ENCODE peak calls at places on chromosomes 5 and 9, in seven cellular contexts. G is H9, S is tibial nerve, I is tibial artery, T is body of pancreas, F is OCI-LY7, E is left lung. P is an unnamed sample.

GRCh38 chr9:135989722-135990467 is 28.7 kb upstream of the UBAC1 start:
- DNase-seq in S (no peak), I (no peak), T (peak; percentile 54), E (no peak), G (no peak), F (no peak), P (peak; percentile 41)

GRCh38 chr9:113614843-113615648 is 151.5 kb downstream of the RGS3 start:
- DNase-seq in S (peak; percentile 45), I (no peak), T (peak; percentile 29), G (peak; percentile 25), F (no peak), E (no peak), P (peak; percentile 75)

GRCh38 chr9:13705913-13706312 is 426.4 kb upstream of the MPDZ start:
- DNase-seq in E (no peak), I (peak; percentile 90), S (peak; percentile 50), G (no peak), T (peak; percentile 12), F (no peak), P (peak; percentile 55)

GRCh38 chr9:113011911-113012381 is at the start of gene ZNF883:
- DNase-seq in I (no peak), E (peak; percentile 74), S (no peak), F (no peak), T (peak; percentile 66), G (peak; percentile 82), P (peak; percentile 63)

GRCh38 chr5:144189800-144190429 is 19.2 kb downstream of the KCTD16 start:
- DNase-seq in I (no peak), E (no peak), T (no peak), G (no peak), F (no peak), S (no peak), P (no peak)

GRCh38 chr5:112822456-112822855 is 38.6 kb upstream of the SRP19 start:
- DNase-seq in F (no peak), E (no peak), G (no peak), I (no peak), S (no peak), T (no peak), P (no peak)

GRCh38 chr5:179171816-179172745 is 111.9 kb downstream of the ZNF354C start:
- DNase-seq in T (no peak), I (no peak), F (no peak), S (no peak), E (peak; percentile 62), G (no peak), P (no peak)

GRCh38 chr9:132171702-132172101 is 9.8 kb downstream of the NTNG2 start:
- DNase-seq in F (no peak), S (no peak), E (no peak), T (no peak), G (no peak), I (no peak), P (no peak)

GRCh38 chr5:125835293-125836172 is 587.7 kb upstream of the GRAMD2B start:
- DNase-seq in G (peak; percentile 76), S (no peak), F (peak; percentile 44), T (peak; percentile 63), E (no peak), I (no peak), P (peak; percentile 30)

GRCh38 chr5:80300125-80300524 is 19.7 kb upstream of the SPZ1 start:
- DNase-seq in T (no peak), F (no peak), I (no peak), G (no peak), S (no peak), E (no peak), P (no peak)
- TF ChIP-seq CTCF in T (no peak), F (no peak), I (no peak), G (no peak), S (no peak), E (no peak), P (no peak)

DNA sequence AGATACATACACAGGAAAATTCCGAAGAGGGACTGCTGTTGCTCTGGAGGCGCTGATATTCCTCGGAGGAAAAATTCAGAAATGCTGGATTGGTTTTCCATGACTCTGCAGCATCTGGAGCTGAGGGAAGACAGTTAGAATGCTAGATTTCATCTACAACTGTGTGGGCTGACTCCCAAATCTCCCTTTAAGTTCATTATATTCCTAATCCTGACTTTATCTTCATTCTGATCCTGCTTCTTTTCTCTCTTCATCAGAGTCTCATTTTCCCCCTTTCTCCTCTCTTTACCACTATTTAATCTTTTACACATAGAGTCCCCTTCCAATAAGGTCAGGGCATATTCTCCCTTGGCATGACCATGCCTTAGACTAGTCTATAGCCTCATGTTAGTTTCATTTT is at the start of gene OR1N1:
- DNase-seq in S (no peak), F (no peak), E (no peak), I (no peak), T (no peak), G (no peak), P (no peak)
- H3K27ac ChIP-seq in S (no peak within 1 kb of the TSS), F (no peak within 1 kb of the TSS), E (no peak within 1 kb of the TSS), I (no peak within 1 kb of the TSS), T (no peak within 1 kb of the TSS), G (no peak within 1 kb of the TSS), P (no peak within 1 kb of the TSS)

GRCh38 chr9:34400275-34400674 is 23.6 kb upstream of the MYORG start:
- DNase-seq in S (no peak), I (no peak), E (no peak), F (no peak), T (no peak), G (peak; percentile 57), P (no peak)
- TF ChIP-seq CTCF in S (no peak), I (no peak), E (no peak), F (no peak), T (no peak), G (peak; percentile 59), P (no peak)

DNA sequence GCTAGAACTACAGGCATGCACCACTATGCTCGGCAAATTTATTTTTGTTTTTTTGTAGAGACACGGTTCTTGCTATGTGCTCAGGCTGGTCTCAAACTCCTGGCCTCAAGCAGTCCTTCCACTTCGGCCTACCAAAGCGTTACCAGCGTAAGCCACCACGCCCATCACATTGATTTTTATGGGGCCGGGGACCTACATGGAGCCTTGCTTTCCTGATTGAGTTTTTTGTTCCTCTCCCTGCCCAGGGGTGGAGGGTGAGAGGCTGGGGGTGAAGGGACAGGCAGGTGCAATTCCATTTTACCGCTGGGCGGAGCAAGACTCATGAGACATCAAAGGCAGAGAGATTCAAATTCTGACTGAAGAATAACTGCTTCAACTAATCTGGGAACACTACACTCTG is 1.9 kb downstream of the ALDH1B1 start:
- DNase-seq in E (no peak), F (no peak), G (no peak), T (no peak), S (no peak), I (no peak), P (no peak)
- H3K27ac ChIP-seq in E (no peak overlapping the region), F (no peak overlapping the region), G (no peak overlapping the region), T (no peak overlapping the region), S (no peak overlapping the region), I (peak overlapping the region; percentile 97), P (no peak overlapping the region)

GRCh38 chr9:79477241-79477830 is 94.4 kb upstream of the TLE4 start:
- DNase-seq in E (no peak), I (no peak), S (no peak), F (no peak), G (no peak), T (no peak), P (no peak)

GRCh38 chr9:79469164-79469563 is 102.6 kb upstream of the TLE4 start:
- DNase-seq in F (no peak), I (no peak), T (no peak), G (no peak), S (no peak), E (no peak), P (no peak)

GRCh38 chr9:79470957-79471356 is 100.8 kb upstream of the TLE4 start:
- DNase-seq in T (no peak), E (no peak), I (no peak), F (no peak), S (no peak), G (no peak), P (no peak)

GRCh38 chr9:79473704-79474103 is 98.1 kb upstream of the TLE4 start:
- DNase-seq in S (no peak), E (no peak), G (no peak), I (no peak), F (no peak), T (no peak), P (no peak)

GRCh38 chr9:79471577-79472543 is 99.9 kb upstream of the TLE4 start:
- DNase-seq in E (no peak), T (peak; percentile 76), G (no peak), I (peak; percentile 90), S (peak; percentile 75), F (peak; percentile 14), P (peak; percentile 33)
- TF ChIP-seq CTCF in E (no peak), T (peak; percentile 43), G (peak; percentile 43), I (peak; percentile 62), S (peak; percentile 36), F (peak; percentile 55), P (peak; percentile 60)

GRCh38 chr5:150764530-150764929 is 5.7 kb upstream of the DCTN4 start:
- DNase-seq in T (no peak), F (no peak), G (no peak), S (no peak), I (no peak), E (no peak), P (no peak)

GRCh38 chr5:150762216-150762615 is 3.4 kb upstream of the DCTN4 start:
- DNase-seq in I (no peak), G (no peak), T (no peak), S (no peak), E (no peak), F (no peak), P (no peak)

GRCh38 chr5:150765789-150766149 is 7.0 kb upstream of the DCTN4 start:
- DNase-seq in G (no peak), F (no peak), E (no peak), I (no peak), S (no peak), T (no peak), P (no peak)

GRCh38 chr5:150765019-150765788 is 6.4 kb upstream of the DCTN4 start:
- DNase-seq in S (no peak), G (no peak), E (no peak), T (no peak), I (no peak), F (no peak), P (no peak)

DNA sequence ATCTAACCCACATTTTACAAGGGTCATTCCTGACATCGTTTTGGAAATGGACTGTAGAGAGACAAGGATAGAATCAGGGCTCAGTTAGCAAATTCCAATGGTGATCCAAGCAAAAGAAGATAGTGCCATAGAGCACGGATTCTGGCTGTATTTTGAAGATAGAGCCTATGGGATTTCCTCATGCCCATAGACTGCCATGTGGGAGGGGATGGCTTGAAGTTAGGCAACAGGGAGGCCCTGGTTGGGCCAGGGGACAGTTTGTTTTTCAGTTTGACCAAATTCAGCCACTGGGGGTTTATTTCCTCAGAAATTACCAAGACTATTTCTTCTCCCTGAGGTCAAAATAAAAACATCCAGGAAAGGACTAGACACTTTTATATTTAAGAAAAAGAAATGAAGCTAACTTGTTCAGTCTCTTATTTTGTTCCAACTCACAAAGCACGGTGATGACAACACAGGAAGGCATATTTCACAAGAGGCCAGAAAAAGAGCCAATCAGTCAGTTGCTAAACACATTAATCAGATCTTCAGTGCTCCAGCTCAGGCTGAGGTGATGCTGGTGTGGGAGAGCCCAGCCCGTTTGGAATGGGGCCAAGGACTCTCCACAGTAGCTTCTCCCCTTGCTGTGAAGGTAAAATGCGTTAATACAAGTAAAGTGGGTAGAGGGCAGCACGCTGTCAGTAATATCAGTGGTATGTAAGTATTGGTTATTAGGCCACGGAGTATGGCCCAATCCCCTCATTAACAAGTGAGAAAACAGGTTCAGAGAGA is 4.4 kb upstream of the DCTN4 start:
- DNase-seq in I (peak; percentile 77), T (peak; percentile 61), E (no peak), F (no peak), G (no peak), S (peak; percentile 46), P (peak; percentile 47)
- H3K27ac ChIP-seq in I (peak overlapping the region; percentile 17), T (peak overlapping the region; percentile 42), E (peak overlapping the region; percentile 87), F (no peak overlapping the region), G (no peak overlapping the region), S (peak overlapping the region; percentile 71), P (peak overlapping the region; percentile 35)

GRCh38 chr9:133664651-133665050 is 28.5 kb downstream of the DBH start:
- DNase-seq in F (no peak), S (no peak), E (no peak), T (no peak), I (no peak), G (no peak), P (no peak)
- TF ChIP-seq CTCF in F (peak; percentile 57), S (no peak), E (no peak), T (no peak), I (no peak), G (no peak), P (no peak)

P was measured in heart right ventricle.